ENCODE peak calls at places on chromosomes 12 and 14, in nine cellular contexts. T, L, C, D, G, M, O, I and B are unnamed samples.

GRCh38 chr14:75213172-75213571 is 36.8 kb upstream of the TMED10 start:
- DNase-seq in D (no peak), G (no peak), O (peak; percentile 20), M (no peak), I (no peak), C (no peak), L (no peak), T (no peak), B (no peak)

GRCh38 chr14:44833376-44833775 is 128.4 kb downstream of the KLHL28 start:
- DNase-seq in I (no peak), L (no peak), D (no peak), G (no peak), O (peak; percentile 35), M (peak; percentile 41), C (no peak), T (no peak), B (no peak)

GRCh38 chr12:31029466-31029865 is 44.2 kb upstream of the DDX11 start:
- DNase-seq in D (no peak), O (no peak), T (no peak), C (no peak), I (no peak), G (no peak), L (no peak), M (no peak), B (no peak)

GRCh38 chr14:94021416-94022157 is 4.6 kb upstream of the OTUB2 start:
- DNase-seq in L (peak; percentile 34), D (no peak), M (no peak), O (peak; percentile 23), I (no peak), C (no peak), T (no peak), G (no peak), B (no peak)

GRCh38 chr14:92900660-92901059 is 22.3 kb upstream of the CHGA start:
- DNase-seq in O (no peak), D (no peak), M (no peak), T (no peak), G (no peak), I (no peak), C (no peak), L (no peak), B (no peak)

GRCh38 chr12:125193798-125194562 is 128.7 kb downstream of the AACS start:
- DNase-seq in L (no peak), M (peak; percentile 44), G (no peak), D (no peak), O (peak; percentile 63), C (no peak), T (no peak), I (no peak), B (no peak)

GRCh38 chr12:67377541-67377940 is 108.4 kb downstream of the CAND1 start:
- DNase-seq in C (no peak), G (no peak), T (no peak), O (no peak), L (no peak), I (no peak), M (no peak), D (no peak), B (no peak)

GRCh38 chr12:52235001-52235760 is 2.1 kb downstream of the KRT7 start:
- DNase-seq in L (no peak), O (no peak), T (no peak), G (no peak), I (no peak), D (no peak), C (no peak), M (peak; percentile 32), B (peak; percentile 11)

GRCh38 chr14:54564799-54565235 is 2.1 kb upstream of the SAMD4A start:
- DNase-seq in G (no peak), D (no peak), L (no peak), C (no peak), M (peak; percentile 66), T (no peak), I (no peak), O (peak; percentile 78), B (no peak)

GRCh38 chr12:25995906-25996305 is 37.4 kb downstream of the RASSF8 start:
- DNase-seq in C (no peak), T (no peak), O (peak; percentile 88), D (no peak), G (no peak), L (no peak), M (no peak), I (no peak), B (no peak)

GRCh38 chr12:85280138-85280983 is at the start of gene ALX1:
- DNase-seq in D (no peak), I (peak; percentile 49), T (no peak), G (peak; percentile 21), O (peak; percentile 14), C (no peak), M (peak; percentile 77), L (peak; percentile 9), B (peak; percentile 10)

DNA sequence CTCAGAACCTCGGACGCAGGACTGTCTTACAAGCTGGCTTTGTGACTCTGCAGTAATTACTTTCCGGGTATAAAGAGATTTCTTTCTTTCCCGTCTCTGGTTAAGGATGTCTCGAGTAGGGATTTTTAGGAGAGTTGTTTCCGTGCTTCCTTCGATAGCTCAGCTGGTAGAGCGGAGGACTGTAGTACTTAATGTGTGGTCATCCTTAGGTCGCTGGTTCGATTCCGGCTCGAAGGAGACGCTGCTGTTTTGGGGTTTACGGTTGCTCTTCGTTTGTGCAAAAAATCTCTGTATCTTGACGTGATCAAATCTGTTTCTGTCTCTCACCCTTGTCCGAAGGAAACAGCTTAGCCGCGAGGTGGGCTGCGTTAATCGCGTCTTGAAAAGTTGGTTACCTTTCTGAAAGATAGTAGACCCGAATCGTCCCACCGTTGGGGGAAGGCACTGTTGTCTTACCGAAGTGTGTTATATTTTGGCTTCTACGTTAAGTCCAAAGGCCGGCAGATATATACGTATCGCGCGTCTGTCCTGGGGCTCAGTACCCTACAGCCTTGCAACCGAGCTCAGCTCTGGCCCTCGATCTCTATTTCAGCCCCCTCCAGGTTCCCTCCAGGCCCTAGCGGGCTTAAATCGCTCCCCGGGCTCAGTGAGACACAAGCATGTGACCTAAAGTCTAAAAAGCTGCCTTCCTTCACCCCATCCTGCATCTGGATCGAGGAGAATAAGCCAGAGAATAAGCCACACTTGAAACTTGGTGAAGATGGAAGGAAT is 1.1 kb upstream of the RNASE4 start:
- DNase-seq in T (peak; percentile 63), G (peak; percentile 89), O (peak; percentile 88), I (peak; percentile 89), C (peak; percentile 78), L (peak; percentile 83), M (peak; percentile 95), D (peak; percentile 70), B (peak; percentile 85)
- H3K27ac ChIP-seq in T (peak overlapping the region; percentile 99), G (peak overlapping the region; percentile 100), O (peak overlapping the region; percentile 99), I (peak overlapping the region; percentile 99), C (peak overlapping the region; percentile 99), L (peak overlapping the region; percentile 100), M (peak overlapping the region; percentile 95), D (peak overlapping the region; percentile 100), B (peak overlapping the region; percentile 99)

DNA sequence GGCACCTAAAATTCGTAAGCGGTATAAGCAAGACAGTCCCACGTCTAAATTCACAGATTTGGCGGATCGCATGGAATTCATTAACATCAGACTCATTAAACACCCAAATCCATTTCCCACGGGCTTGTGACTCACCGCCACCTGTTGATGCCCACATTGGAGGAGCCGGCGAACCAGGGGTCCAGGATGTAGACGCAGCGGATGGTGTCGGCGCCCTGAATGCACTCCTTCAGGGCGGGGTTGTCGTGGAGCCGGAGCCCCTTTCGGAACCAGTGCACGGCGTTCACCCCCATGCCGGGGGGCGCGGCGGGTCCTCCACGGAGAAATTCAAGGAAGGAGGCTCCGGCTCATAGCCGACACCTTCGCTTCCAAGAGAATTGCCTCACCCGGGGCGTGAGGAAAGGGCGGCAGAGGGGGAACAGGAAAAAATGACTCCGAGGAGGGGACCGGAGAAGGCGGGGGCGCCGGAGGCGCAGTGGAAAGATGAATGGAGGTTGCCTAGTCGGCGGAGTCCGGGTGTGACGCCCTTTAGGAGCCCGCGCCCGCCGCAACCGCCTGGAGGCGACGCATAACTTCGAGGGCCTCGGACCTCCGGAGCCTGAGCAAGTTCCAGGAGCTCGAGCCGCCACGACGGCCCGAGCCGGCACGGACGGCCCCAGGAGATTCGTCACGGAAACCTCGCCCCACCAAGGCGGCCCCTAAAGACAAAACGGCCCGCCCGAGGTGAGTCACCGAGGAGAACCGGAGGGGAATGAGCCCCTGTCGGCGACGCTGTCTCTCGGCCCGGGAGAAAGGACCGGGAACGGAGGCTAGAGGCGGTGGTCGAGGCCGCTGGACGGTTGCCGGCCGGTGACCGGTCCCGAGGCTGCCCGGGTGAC is 441 bp downstream of the CRY1 start:
- DNase-seq in T (peak; percentile 24), O (peak; percentile 64), D (peak; percentile 51), G (peak; percentile 54), I (peak; percentile 73), C (peak; percentile 77), L (peak; percentile 47), M (peak; percentile 43), B (peak; percentile 68)
- H3K27ac ChIP-seq in T (peak overlapping the region; percentile 100), O (peak overlapping the region; percentile 97), D (peak overlapping the region; percentile 98), G (peak overlapping the region; percentile 89), I (peak overlapping the region; percentile 98), C (peak overlapping the region; percentile 98), L (peak overlapping the region; percentile 98), M (peak overlapping the region; percentile 89), B (peak overlapping the region; percentile 94)

DNA sequence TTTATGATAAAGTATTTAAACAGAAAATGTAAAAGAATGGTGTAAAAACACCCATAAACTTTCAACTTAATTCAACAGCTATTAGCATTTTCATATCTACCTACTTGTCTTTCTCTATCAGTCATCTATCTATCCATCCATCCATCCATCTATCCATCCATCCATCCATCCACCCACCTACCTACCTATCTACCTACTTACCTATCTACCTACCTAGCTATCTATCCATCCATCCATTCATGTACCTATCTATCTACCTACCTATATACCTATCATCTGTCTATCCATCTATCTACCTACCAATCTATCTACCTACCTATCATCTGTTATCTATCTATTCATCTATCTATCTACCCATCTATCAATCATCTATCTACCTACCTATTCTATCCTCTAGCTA is 8.5 kb downstream of the NOS1 start:
- DNase-seq in I (no peak), L (no peak), O (no peak), M (no peak), D (no peak), C (no peak), G (no peak), T (no peak), B (no peak)
- H3K27ac ChIP-seq in I (no peak overlapping the region), L (no peak overlapping the region), O (no peak overlapping the region), M (no peak overlapping the region), D (no peak overlapping the region), C (no peak overlapping the region), G (no peak overlapping the region), T (no peak overlapping the region), B (no peak overlapping the region)

DNA sequence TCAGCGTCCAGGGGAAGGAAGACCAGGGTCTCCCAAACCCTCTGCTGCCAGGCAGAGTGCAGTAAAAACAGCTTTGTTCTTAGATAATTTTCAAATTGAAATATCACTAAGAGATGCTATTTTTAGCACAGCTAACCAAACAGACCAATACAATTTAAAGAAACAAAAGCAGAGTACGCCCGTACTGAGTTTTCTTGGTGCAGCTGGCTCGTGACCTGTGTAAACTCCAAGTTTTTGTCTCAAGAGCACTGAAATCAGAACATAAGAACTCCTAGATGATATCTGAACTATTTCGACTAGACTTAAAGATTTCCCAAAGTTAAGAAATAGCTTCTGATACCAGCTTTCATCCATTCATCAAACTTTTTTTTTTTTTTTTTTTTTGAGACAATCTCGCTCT is 10.3 kb downstream of the ARF3 start:
- DNase-seq in T (no peak), G (no peak), D (no peak), C (no peak), L (no peak), I (no peak), O (no peak), M (no peak), B (no peak)
- H3K27ac ChIP-seq in T (no peak overlapping the region), G (peak overlapping the region; percentile 72), D (no peak overlapping the region), C (no peak overlapping the region), L (peak overlapping the region; percentile 52), I (no peak overlapping the region), O (no peak overlapping the region), M (no peak overlapping the region), B (no peak overlapping the region)